ENCODE peak calls at places on chromosome 16, in ten cellular contexts. F is AG09309, G is A549, I is WERI-Rb-1, C is endothelial cell of umbilical vein, X is IMR-90, T is lower lobe of right lung, J is fibroblast of pulmonary artery, B is lung, O is lower leg skin. N is an unnamed sample.
A peak's percentile ranks its signal among the peaks of the same experiment; 100 is the strongest.

GRCh38 chr16:20660325-20660724 is 37.2 kb downstream of the ACSM1 start:
- DNase-seq in F (no peak), G (no peak), I (no peak), C (no peak), X (no peak), T (no peak), J (no peak), B (no peak), O (no peak), N (no peak)

GRCh38 chr16:54287758-54288591 is 1.4 kb upstream of the IRX3 start:
- DNase-seq in F (no peak), G (no peak), I (peak; percentile 13), C (no peak), X (no peak), T (peak; percentile 66), J (no peak), B (no peak), O (peak; percentile 87), N (no peak)

GRCh38 chr16:53518550-53519416 is 15.8 kb upstream of the AKTIP start:
- DNase-seq in F (no peak), G (no peak), I (peak; percentile 20), C (peak; percentile 92), X (peak; percentile 54), T (no peak), J (peak; percentile 95), B (peak; percentile 58), O (peak; percentile 88), N (peak; percentile 88)

GRCh38 chr16:67517661-67518423 is 10.8 kb upstream of the RIPOR1 start:
- DNase-seq in F (no peak), G (no peak), I (no peak), C (no peak), X (no peak), T (no peak), J (no peak), B (no peak), O (no peak), N (no peak)

GRCh38 chr16:87816507-87817100 is 50.8 kb upstream of the KLHDC4 start:
- DNase-seq in F (no peak), G (no peak), I (no peak), C (no peak), X (no peak), T (no peak), J (no peak), B (no peak), O (no peak), N (peak; percentile 87)

GRCh38 chr16:63461248-63461841 is 1425.1 kb upstream of the CDH8 start:
- DNase-seq in F (peak; percentile 10), G (peak; percentile 38), I (peak; percentile 44), C (peak; percentile 72), X (peak; percentile 44), T (no peak), J (peak; percentile 81), B (no peak), O (no peak), N (peak; percentile 44)

GRCh38 chr16:4379001-4379688 is 7.5 kb downstream of the VASN start:
- DNase-seq in F (no peak), G (no peak), I (no peak), C (no peak), X (no peak), T (no peak), J (no peak), B (no peak), O (no peak), N (no peak)

GRCh38 chr16:57092786-57093301 is 461 bp downstream of the CPNE2 start:
- DNase-seq in F (no peak), G (no peak), I (peak; percentile 37), C (peak; percentile 48), X (no peak), T (peak; percentile 69), J (no peak), B (no peak), O (peak; percentile 88), N (peak; percentile 72)

GRCh38 chr16:81204794-81205680 is 33.5 kb upstream of the BCO1 start:
- DNase-seq in F (no peak), G (peak; percentile 61), I (peak; percentile 9), C (peak; percentile 73), X (peak; percentile 64), T (no peak), J (peak; percentile 79), B (no peak), O (no peak), N (peak; percentile 61)

GRCh38 chr16:3021449-3022207 is 1.5 kb downstream of the TNFRSF12A start:
- DNase-seq in F (peak; percentile 82), G (peak; percentile 93), I (peak; percentile 87), C (peak; percentile 65), X (peak; percentile 94), T (peak; percentile 90), J (peak; percentile 76), B (peak; percentile 88), O (peak; percentile 96), N (peak; percentile 86)

GRCh38 chr16:19179890-19180490 is 11.9 kb downstream of the SYT17 start:
- DNase-seq in F (no peak), G (peak; percentile 70), I (peak; percentile 58), C (peak; percentile 63), X (peak; percentile 33), T (peak; percentile 83), J (peak; percentile 52), B (peak; percentile 66), O (peak; percentile 95), N (peak; percentile 94)

GRCh38 chr16:23254338-23254737 is 47.8 kb upstream of the SCNN1B start:
- DNase-seq in F (peak; percentile 11), G (no peak), I (no peak), C (no peak), X (peak; percentile 48), T (no peak), J (no peak), B (no peak), O (no peak), N (no peak)

GRCh38 chr16:22194707-22195444 is 11.2 kb upstream of the EEF2K start:
- DNase-seq in F (no peak), G (no peak), I (no peak), C (no peak), X (no peak), T (no peak), J (no peak), B (no peak), O (no peak), N (no peak)
- H3K4me3 ChIP-seq in F (no peak overlapping the region), G (no peak overlapping the region), I (no peak overlapping the region), C (no peak overlapping the region), X (no peak overlapping the region), T (no peak overlapping the region), J (no peak overlapping the region), B (no peak overlapping the region), O (no peak overlapping the region), N (no peak overlapping the region)

DNA sequence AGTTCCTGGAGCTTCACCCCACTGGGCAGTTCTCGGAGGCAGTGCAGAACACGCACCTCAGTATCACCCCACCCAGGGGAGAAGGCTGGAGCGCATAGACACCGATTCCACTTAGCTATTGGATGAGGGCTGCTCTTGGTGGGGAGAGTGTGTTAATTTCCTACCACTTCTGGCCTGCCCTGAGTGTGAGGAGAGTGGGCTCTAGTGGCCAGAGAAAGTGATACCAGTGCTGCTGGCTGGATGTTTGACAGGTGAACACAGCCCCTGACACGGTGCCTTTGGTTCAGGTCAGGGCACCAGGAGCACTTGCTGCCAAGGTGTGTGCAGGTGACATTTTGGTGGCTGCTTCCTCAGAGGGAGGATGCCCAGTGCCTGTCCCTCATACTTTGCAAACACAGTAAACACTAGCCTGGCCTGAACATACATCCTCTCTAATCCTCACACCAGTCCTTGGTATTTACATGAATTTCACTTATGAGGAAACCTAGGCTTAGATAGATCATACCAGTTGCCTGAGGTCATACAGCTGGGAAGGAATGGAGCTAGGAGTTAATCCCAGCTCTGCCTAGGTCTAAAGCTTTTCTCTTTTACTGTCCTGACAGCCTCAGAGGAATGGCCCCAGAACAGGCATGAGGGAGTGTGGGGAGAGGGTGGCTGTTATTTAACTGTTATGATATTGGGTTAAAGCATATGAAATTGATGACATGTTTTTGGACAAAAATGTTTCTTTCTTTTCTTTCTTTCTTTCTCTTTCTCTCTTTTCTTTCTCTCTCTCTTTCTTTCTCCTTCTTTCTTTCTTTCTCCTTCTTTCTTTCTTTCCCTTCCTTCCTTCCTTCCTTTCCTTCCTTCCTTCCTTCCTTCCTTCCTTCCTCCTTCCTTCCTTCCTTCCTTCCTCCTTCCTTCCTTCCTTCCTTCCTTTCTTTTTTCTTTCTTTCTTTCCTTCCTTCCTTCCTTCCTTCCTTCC is 21.0 kb upstream of the ITGAX start:
- DNase-seq in F (no peak), G (peak; percentile 73), I (peak; percentile 16), C (no peak), X (peak; percentile 13), T (no peak), J (peak; percentile 10), B (no peak), O (no peak), N (peak; percentile 68)
- TF ChIP-seq CTCF in F (peak; percentile 20), G (peak; percentile 51), I (peak; percentile 43), C (no peak), X (no peak), T (peak; percentile 31), J (peak; percentile 16), B (no peak), O (peak; percentile 32), N (peak; percentile 61)

GRCh38 chr16:813916-814412 is 13.4 kb upstream of the GNG13 start:
- DNase-seq in F (no peak), G (no peak), I (no peak), C (no peak), X (no peak), T (no peak), J (no peak), B (no peak), O (no peak), N (no peak)
- H3K4me3 ChIP-seq in F (no peak overlapping the region), G (peak overlapping the region; percentile 43), I (no peak overlapping the region), C (no peak overlapping the region), X (no peak overlapping the region), T (no peak overlapping the region), J (no peak overlapping the region), B (no peak overlapping the region), O (no peak overlapping the region), N (no peak overlapping the region)

DNA sequence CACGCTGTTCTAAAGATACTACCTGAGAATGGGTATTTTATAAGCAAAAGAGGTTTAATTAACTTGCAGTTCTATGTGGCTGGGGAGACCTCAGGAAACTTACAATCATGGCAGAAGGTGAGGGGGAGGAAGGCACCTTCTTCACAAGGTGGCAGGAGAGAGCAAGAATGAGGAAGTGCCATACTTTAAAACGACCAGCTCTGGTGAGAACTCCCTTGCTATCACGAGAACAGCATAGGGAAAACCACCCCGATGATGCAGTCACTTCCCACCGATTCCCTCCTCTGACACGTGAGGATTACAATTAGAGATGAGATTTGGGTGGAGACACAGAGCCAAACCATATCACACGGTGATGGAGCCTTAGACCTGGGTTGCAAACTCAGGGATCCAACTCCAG is 317.5 kb upstream of the EEF2KMT start:
- DNase-seq in F (no peak), G (no peak), I (peak; percentile 16), C (no peak), X (no peak), T (no peak), J (no peak), B (no peak), O (no peak), N (no peak)
- TF ChIP-seq CTCF in F (no peak), G (no peak), I (peak; percentile 43), C (no peak), X (no peak), T (no peak), J (no peak), B (no peak), O (no peak), N (peak; percentile 4)

DNA sequence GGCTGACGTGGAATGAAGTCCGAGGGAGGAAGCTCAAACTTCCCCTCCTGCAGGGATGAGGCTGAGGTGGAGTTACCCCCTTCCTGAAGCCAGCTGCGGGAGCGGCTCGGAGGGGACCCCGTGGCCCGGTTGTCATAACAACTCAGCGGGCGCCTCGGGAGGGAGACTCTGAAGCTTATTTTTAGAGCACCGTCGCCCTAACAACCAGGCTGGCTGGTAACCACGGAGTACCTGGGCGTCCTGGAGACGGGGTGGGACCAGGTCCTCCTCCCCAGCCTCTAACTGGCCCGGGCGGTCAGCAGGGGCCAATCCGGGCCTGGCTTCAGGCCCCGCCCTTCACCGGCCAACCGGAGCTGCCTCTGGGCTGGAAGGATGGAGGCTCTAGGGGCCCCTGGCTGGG is 27.7 kb downstream of the NECAB2 start:
- DNase-seq in F (no peak), G (no peak), I (no peak), C (no peak), X (peak; percentile 10), T (peak; percentile 55), J (no peak), B (no peak), O (no peak), N (no peak)
- H3K4me3 ChIP-seq in F (no peak overlapping the region), G (no peak overlapping the region), I (no peak overlapping the region), C (no peak overlapping the region), X (no peak overlapping the region), T (no peak overlapping the region), J (no peak overlapping the region), B (no peak overlapping the region), O (no peak overlapping the region), N (no peak overlapping the region)